ENCODE peak calls at places on chromosomes 1 and 21, in four cellular contexts. X, Y, K and Z are unnamed samples.

GRCh38 chr1:67537647-67538018 is 107.4 kb upstream of the SERBP1 start:
- DNase-seq in X (no peak), Y (no peak), K (no peak), Z (no peak)

GRCh38 chr1:87956072-87956471 is 627.4 kb downstream of the LMO4 start:
- DNase-seq in X (peak; percentile 95), Y (peak; percentile 97), K (no peak), Z (peak; percentile 96)

GRCh38 chr1:11428789-11429188 is 50.2 kb upstream of the DISP3 start:
- DNase-seq in X (no peak), Y (no peak), K (no peak), Z (no peak)

GRCh38 chr1:22529901-22530621 is 33.2 kb upstream of the EPHA8 start:
- DNase-seq in X (no peak), Y (peak; percentile 58), K (no peak), Z (no peak)

GRCh38 chr1:9593492-9594465 is 5.1 kb downstream of the TMEM201 start:
- DNase-seq in X (peak; percentile 43), Y (peak; percentile 57), K (peak; percentile 37), Z (peak; percentile 68)

GRCh38 chr1:93960641-93961147 is 51.5 kb upstream of the GCLM start:
- DNase-seq in X (no peak), Y (peak; percentile 27), K (no peak), Z (no peak)

GRCh38 chr1:167634435-167634834 is 4.4 kb downstream of the RCSD1 start:
- DNase-seq in X (no peak), Y (no peak), K (no peak), Z (no peak)

GRCh38 chr1:195141294-195141693 is 1466.9 kb downstream of the KCNT2 start:
- DNase-seq in X (no peak), Y (no peak), K (no peak), Z (no peak)

GRCh38 chr21:36713746-36714145 is 14.8 kb downstream of the SIM2 start:
- DNase-seq in X (no peak), Y (no peak), K (no peak), Z (no peak)

GRCh38 chr1:15370781-15371467 is 38.8 kb upstream of the EFHD2 start:
- DNase-seq in X (peak; percentile 87), Y (no peak), K (no peak), Z (no peak)

GRCh38 chr1:70737125-70737524 is 310.5 kb downstream of the PTGER3 start:
- DNase-seq in X (no peak), Y (no peak), K (no peak), Z (no peak)

GRCh38 chr1:27864264-27864895 is 8.0 kb upstream of the THEMIS2 start:
- DNase-seq in X (no peak), Y (no peak), K (no peak), Z (no peak)

GRCh38 chr21:16773206-16773605 is 739.6 kb upstream of the CXADR start:
- DNase-seq in X (peak; percentile 10), Y (peak; percentile 59), K (no peak), Z (no peak)

GRCh38 chr1:10693497-10694273 is 102.8 kb downstream of the CASZ1 start:
- DNase-seq in X (no peak), Y (no peak), K (peak; percentile 35), Z (peak; percentile 11)

GRCh38 chr1:47249755-47250154 is 17.7 kb upstream of the TAL1 start:
- DNase-seq in X (no peak), Y (no peak), K (no peak), Z (no peak)

GRCh38 chr1:74426208-74426932 is 86.0 kb downstream of the LRRC53 start:
- DNase-seq in X (peak; percentile 15), Y (no peak), K (no peak), Z (no peak)

GRCh38 chr1:221794925-221795324 is 53.0 kb upstream of the DUSP10 start:
- DNase-seq in X (no peak), Y (no peak), K (no peak), Z (peak; percentile 47)

GRCh38 chr1:230174041-230174440 is 107.0 kb downstream of the GALNT2 start:
- DNase-seq in X (no peak), Y (no peak), K (no peak), Z (no peak)

GRCh38 chr1:66779475-66780078 is 21.5 kb downstream of the INSL5 start:
- DNase-seq in X (no peak), Y (no peak), K (no peak), Z (no peak)

GRCh38 chr1:44808063-44808937 is at the start of gene BTBD19:
- DNase-seq in X (peak; percentile 91), Y (peak; percentile 96), K (peak; percentile 49), Z (peak; percentile 76)

GRCh38 chr1:111723091-111723806 is 15.9 kb downstream of the INKA2 start:
- DNase-seq in X (no peak), Y (no peak), K (no peak), Z (no peak)

GRCh38 chr1:177632923-177633322 is 336.9 kb downstream of the SEC16B start:
- DNase-seq in X (no peak), Y (no peak), K (no peak), Z (no peak)

GRCh38 chr1:54798769-54799641 is 2.1 kb downstream of the TTC22 start:
- DNase-seq in X (peak; percentile 58), Y (peak; percentile 33), K (no peak), Z (peak; percentile 66)

GRCh38 chr1:204306076-204306475 is 53.7 kb downstream of the PLEKHA6 start:
- DNase-seq in X (no peak), Y (no peak), K (no peak), Z (no peak)

GRCh38 chr1:156493154-156493631 is 7.4 kb downstream of the MEF2D start:
- DNase-seq in X (no peak), Y (no peak), K (no peak), Z (no peak)

GRCh38 chr21:29423051-29423450 is 124.3 kb downstream of the BACH1 start:
- DNase-seq in X (peak; percentile 12), Y (no peak), K (no peak), Z (no peak)

GRCh38 chr1:182054698-182055326 is 6.7 kb downstream of the ZNF648 start:
- DNase-seq in X (no peak), Y (peak; percentile 13), K (no peak), Z (no peak)

GRCh38 chr1:22264464-22265330 is 121.8 kb upstream of the WNT4 start:
- DNase-seq in X (no peak), Y (no peak), K (no peak), Z (no peak)

GRCh38 chr21:41600116-41600515 is 92.2 kb upstream of the TMPRSS2 start:
- DNase-seq in X (no peak), Y (no peak), K (no peak), Z (no peak)